ENCODE peak calls at places on chromosomes 3 and 15, in seven cellular contexts. Q is coronary artery, J is foreskin fibroblast, Z is cardiac muscle cell, X is GM12864, P is AG04449, V is mucosa of descending colon. F is an unnamed sample.

GRCh38 chr3:38669668-38670067 is 20.2 kb upstream of the SCN5A start:
- DNase-seq in J (no peak), X (no peak), Q (no peak), V (no peak), P (no peak), Z (peak), F (no peak)

GRCh38 chr3:135125171-135125801 is 330.2 kb downstream of the EPHB1 start:
- DNase-seq in Z (peak), V (no peak), Q (no peak), X (no peak), P (no peak), J (peak), F (peak)

GRCh38 chr3:46675843-46676567 is 17.5 kb downstream of the ALS2CL start:
- DNase-seq in X (no peak), J (peak), Z (no peak), Q (no peak), V (peak), P (no peak), F (no peak)

GRCh38 chr15:40697916-40698315 is 2.9 kb downstream of the RAD51 start:
- DNase-seq in J (no peak), V (no peak), P (no peak), X (no peak), Q (no peak), Z (no peak), F (no peak)

GRCh38 chr3:27630892-27631291 is 91.2 kb downstream of the EOMES start:
- DNase-seq in X (no peak), V (no peak), P (no peak), J (peak), Q (no peak), Z (no peak), F (no peak)

GRCh38 chr3:62805578-62805977 is 69.6 kb downstream of the CADPS start:
- DNase-seq in Q (no peak), V (no peak), X (no peak), P (no peak), J (no peak), Z (peak), F (no peak)

GRCh38 chr3:78096488-78097255 is 1056.8 kb downstream of the ROBO2 start:
- DNase-seq in J (peak), Z (no peak), X (no peak), Q (no peak), P (peak), V (no peak), F (no peak)

GRCh38 chr3:29186982-29187718 is 93.7 kb upstream of the RBMS3 start:
- DNase-seq in J (peak), Q (no peak), X (no peak), Z (no peak), V (no peak), P (no peak), F (peak)

GRCh38 chr3:130576571-130577266 is 59.7 kb downstream of the COL6A6 start:
- DNase-seq in X (no peak), P (peak), J (peak), Z (no peak), V (no peak), Q (no peak), F (no peak)

GRCh38 chr3:18393906-18394305 is 31.2 kb downstream of the SATB1 start:
- DNase-seq in J (peak), Z (no peak), X (no peak), V (no peak), P (no peak), Q (no peak), F (no peak)

GRCh38 chr3:154568064-154568463 is 138.1 kb upstream of the GPR149 start:
- DNase-seq in V (no peak), X (no peak), Q (no peak), J (no peak), P (no peak), Z (no peak), F (no peak)

GRCh38 chr3:44033123-44033522 is 208.6 kb upstream of the TOPAZ1 start:
- DNase-seq in Z (no peak), P (no peak), Q (no peak), V (no peak), J (no peak), X (no peak), F (no peak)

DNA sequence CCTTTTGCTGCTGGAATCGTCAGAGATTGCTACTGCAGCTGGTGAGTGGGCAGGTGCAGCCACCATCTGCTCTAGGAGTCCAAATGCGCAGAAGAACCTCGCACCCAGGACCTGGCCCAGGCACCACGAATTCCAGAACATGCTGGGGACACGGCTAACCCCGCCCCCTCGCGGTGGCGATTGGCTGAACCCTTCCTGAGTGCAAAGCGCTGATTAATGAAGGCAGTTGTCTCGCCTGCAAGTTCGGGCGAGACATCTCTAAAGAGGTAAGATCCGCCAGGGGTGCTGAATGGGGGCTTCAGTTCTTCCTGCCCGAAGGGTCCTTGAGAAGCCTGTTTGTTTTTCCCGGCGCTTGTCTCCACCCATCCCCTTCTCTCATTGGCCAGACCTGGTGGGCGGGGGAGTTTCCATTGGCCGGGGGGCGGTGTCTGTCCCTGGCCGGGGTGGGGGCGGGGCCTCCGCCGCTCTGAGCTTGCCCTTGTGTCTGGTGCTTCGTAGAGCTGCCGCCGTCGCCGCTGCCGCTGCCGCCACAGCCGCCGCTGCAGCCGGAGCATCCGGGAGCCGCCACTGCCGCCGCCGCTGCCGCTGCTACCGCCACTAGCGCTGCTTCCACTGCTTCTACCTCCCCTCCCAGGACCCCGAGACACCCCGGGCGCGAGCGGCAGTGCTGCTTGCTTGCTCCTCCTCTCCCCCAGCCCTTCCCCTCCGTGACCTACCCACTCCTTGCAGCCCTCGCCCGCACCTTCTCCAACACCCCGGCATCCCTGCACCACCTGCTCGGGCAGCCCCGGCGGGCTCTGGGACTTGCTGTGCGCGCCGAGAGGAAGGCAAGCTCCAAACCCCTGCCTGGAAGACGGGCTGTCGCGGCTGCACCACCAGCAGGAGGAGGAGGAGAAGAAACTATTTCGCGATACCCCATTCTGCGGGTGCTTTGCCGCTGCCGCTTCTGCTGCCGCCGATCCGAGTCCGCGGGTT is at the start of gene CADM2:
- DNase-seq in J (peak), Z (peak), P (no peak), Q (peak), X (no peak), V (peak), F (peak)
- TF ChIP-seq CTCF in J (no peak), Z (no peak), P (no peak), Q (peak), X (no peak), V (no peak), F (peak)

DNA sequence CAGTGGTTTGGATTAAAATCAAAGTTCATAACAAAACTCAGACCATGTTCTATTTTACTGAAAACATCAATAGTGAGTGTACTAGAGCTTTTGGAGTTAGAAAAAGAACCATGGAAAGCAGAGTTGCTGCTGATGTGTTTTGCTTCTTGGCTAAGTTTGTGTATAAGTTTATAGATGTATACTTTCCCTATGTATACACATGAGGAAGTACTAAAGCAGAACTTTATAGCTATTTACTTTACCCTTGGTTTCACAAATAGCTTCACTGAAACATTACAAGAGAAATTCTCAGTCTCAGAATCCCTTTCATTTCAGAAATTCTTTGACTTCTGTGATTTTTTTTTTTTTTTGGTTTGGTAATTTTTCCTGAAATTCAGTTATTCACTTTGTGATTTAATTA is 229.0 kb downstream of the PTPRG start:
- DNase-seq in X (no peak), V (no peak), Z (no peak), P (no peak), Q (no peak), J (no peak), F (no peak)
- H3K4me3 ChIP-seq in X (no peak), V (no peak), Z (no peak), P (no peak), Q (no peak), J (no peak), F (no peak)

GRCh38 chr15:95957854-95958253 is 372.6 kb upstream of the NR2F2 start:
- DNase-seq in P (no peak), J (no peak), Q (no peak), V (no peak), X (no peak), Z (no peak), F (no peak)
- TF ChIP-seq CTCF in P (no peak), J (no peak), Q (no peak), V (no peak), X (no peak), Z (no peak), F (no peak)

GRCh38 chr15:85793641-85794597 is 806 bp downstream of the KLHL25 start:
- DNase-seq in X (no peak), V (peak), Q (no peak), J (peak), P (no peak), Z (peak), F (no peak)

GRCh38 chr15:85794598-85795319 is at the start of gene KLHL25:
- DNase-seq in Z (peak), P (peak), V (peak), Q (peak), X (peak), J (peak), F (peak)

GRCh38 chr15:85795320-85795668 is 569 bp upstream of the KLHL25 start:
- DNase-seq in Q (no peak), P (no peak), Z (no peak), X (no peak), V (no peak), J (no peak), F (no peak)

GRCh38 chr15:85792102-85792731 is 2.5 kb downstream of the KLHL25 start:
- DNase-seq in V (no peak), Z (no peak), J (no peak), X (no peak), P (no peak), Q (no peak), F (no peak)

DNA sequence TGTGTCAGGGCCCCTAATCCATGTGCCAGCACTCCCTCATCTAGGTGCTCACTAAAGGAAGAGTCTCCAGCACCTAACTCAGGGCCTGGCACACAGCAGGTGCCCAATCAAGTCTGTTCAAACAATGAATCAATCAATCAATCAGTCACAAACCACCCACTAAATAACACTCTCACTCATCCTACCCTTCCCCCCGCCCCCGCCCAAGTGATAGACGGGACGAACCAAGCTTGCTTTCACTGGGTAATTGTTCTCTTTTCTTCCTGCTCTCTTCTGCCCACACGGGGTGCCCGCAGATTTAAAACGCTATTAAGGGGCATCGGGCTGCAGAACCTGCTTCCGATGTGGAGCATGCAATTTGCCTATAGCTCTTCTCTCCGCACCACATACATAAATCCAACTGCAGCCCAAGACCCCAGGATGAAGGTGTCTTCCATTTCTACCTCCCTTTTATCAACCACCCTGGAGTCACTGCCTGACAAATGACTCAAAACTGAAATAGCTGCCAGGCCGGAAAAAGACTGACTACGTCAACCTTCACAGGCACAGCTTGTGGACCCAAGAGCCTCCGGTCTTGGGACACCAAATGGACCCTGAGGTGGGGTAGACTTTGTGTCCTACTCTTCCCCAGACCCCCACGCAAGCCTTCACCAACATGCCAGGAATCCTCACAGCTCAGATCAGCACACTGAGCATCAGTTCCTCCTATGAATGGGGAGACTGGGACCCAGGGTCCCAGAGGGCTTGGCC is 1.7 kb downstream of the KLHL25 start:
- DNase-seq in P (no peak), X (no peak), J (no peak), V (no peak), Z (no peak), Q (no peak), F (no peak)
- H3K4me3 ChIP-seq in P (peak), X (peak), J (peak), V (no peak), Z (peak), Q (peak), F (peak)

F was measured in retinal pigment epithelial cell.